ENCODE peak calls at places on chromosome 20, in four cellular contexts. One of them, this sample, is unnamed.

GRCh38 chr20:37670426-37670825 is 23.4 kb upstream of the CTNNBL1 start:
- DNase-seq in left ventricle myocardium inferior: no peak
- DNase-seq in GM20000: no peak
- DNase-seq in iPS-NIHi11: no peak
- DNase-seq in this sample: no peak

GRCh38 chr20:41362748-41363140 is 3.9 kb downstream of the EMILIN3 start:
- DNase-seq in iPS-NIHi11: no peak
- DNase-seq in GM20000: no peak
- DNase-seq in left ventricle myocardium inferior: no peak
- DNase-seq in this sample: no peak

GRCh38 chr20:4160761-4161305 is 145.5 kb upstream of the RNF24 start:
- DNase-seq in left ventricle myocardium inferior: no peak
- DNase-seq in iPS-NIHi11: peak; percentile 58
- DNase-seq in GM20000: no peak
- DNase-seq in this sample: peak; percentile 82

GRCh38 chr20:25360631-25361286 is 29.9 kb downstream of the ABHD12 start:
- DNase-seq in iPS-NIHi11: peak; percentile 33
- DNase-seq in GM20000: peak; percentile 32
- DNase-seq in left ventricle myocardium inferior: no peak
- DNase-seq in this sample: no peak

GRCh38 chr20:49325981-49326380 is 48.1 kb upstream of the ZNFX1 start:
- DNase-seq in GM20000: no peak
- DNase-seq in left ventricle myocardium inferior: no peak
- DNase-seq in iPS-NIHi11: no peak
- DNase-seq in this sample: no peak

GRCh38 chr20:63957004-63957689 is 931 bp upstream of the UCKL1 start:
- DNase-seq in GM20000: peak; percentile 78
- DNase-seq in left ventricle myocardium inferior: peak; percentile 65
- DNase-seq in iPS-NIHi11: peak; percentile 85
- DNase-seq in this sample: peak; percentile 84

GRCh38 chr20:62161347-62161746 is 17.8 kb downstream of the SS18L1 start:
- DNase-seq in GM20000: no peak
- DNase-seq in left ventricle myocardium inferior: no peak
- DNase-seq in iPS-NIHi11: no peak
- DNase-seq in this sample: no peak

GRCh38 chr20:53581444-53582311 is 12.0 kb downstream of the ZNF217 start:
- DNase-seq in GM20000: no peak
- DNase-seq in iPS-NIHi11: no peak
- DNase-seq in left ventricle myocardium inferior: no peak
- DNase-seq in this sample: no peak

GRCh38 chr20:11387189-11387754 is 530.4 kb upstream of the BTBD3 start:
- DNase-seq in left ventricle myocardium inferior: no peak
- DNase-seq in GM20000: no peak
- DNase-seq in iPS-NIHi11: no peak
- DNase-seq in this sample: no peak

GRCh38 chr20:51517839-51518238 is 24.7 kb downstream of the NFATC2 start:
- DNase-seq in iPS-NIHi11: no peak
- DNase-seq in GM20000: no peak
- DNase-seq in left ventricle myocardium inferior: no peak
- DNase-seq in this sample: no peak

GRCh38 chr20:60262967-60263603 is 304.9 kb downstream of the CDH26 start:
- DNase-seq in iPS-NIHi11: peak; percentile 82
- DNase-seq in GM20000: peak; percentile 54
- DNase-seq in left ventricle myocardium inferior: peak; percentile 22
- DNase-seq in this sample: no peak

GRCh38 chr20:56430471-56430870 is 18.4 kb downstream of the CASS4 start:
- DNase-seq in left ventricle myocardium inferior: no peak
- DNase-seq in iPS-NIHi11: no peak
- DNase-seq in GM20000: no peak
- DNase-seq in this sample: no peak

GRCh38 chr20:58127731-58128130 is 100.7 kb downstream of the ANKRD60 start:
- DNase-seq in iPS-NIHi11: no peak
- DNase-seq in GM20000: no peak
- DNase-seq in left ventricle myocardium inferior: no peak
- DNase-seq in this sample: no peak

GRCh38 chr20:9112541-9113515 is 43.9 kb downstream of the PLCB4 start:
- DNase-seq in left ventricle myocardium inferior: no peak
- DNase-seq in GM20000: no peak
- DNase-seq in iPS-NIHi11: peak; percentile 22
- DNase-seq in this sample: peak; percentile 34

GRCh38 chr20:57794600-57795346 is 85.0 kb upstream of the PMEPA1 start:
- DNase-seq in left ventricle myocardium inferior: no peak
- DNase-seq in GM20000: no peak
- DNase-seq in iPS-NIHi11: no peak
- DNase-seq in this sample: no peak

GRCh38 chr20:51528263-51529026 is 14.1 kb downstream of the NFATC2 start:
- DNase-seq in GM20000: no peak
- DNase-seq in left ventricle myocardium inferior: no peak
- DNase-seq in iPS-NIHi11: no peak
- DNase-seq in this sample: no peak

GRCh38 chr20:46722450-46722849 is 13.0 kb downstream of the SLC2A10 start:
- DNase-seq in iPS-NIHi11: no peak
- DNase-seq in left ventricle myocardium inferior: no peak
- DNase-seq in GM20000: no peak
- DNase-seq in this sample: no peak

GRCh38 chr20:45014671-45015415 is 48.5 kb downstream of the STK4 start:
- DNase-seq in iPS-NIHi11: no peak
- DNase-seq in left ventricle myocardium inferior: no peak
- DNase-seq in GM20000: no peak
- DNase-seq in this sample: peak; percentile 35

GRCh38 chr20:9270831-9271230 is 201.9 kb downstream of the PLCB4 start:
- DNase-seq in GM20000: no peak
- DNase-seq in iPS-NIHi11: no peak
- DNase-seq in left ventricle myocardium inferior: no peak
- DNase-seq in this sample: no peak

GRCh38 chr20:58145506-58146080 is 82.9 kb downstream of the ANKRD60 start:
- DNase-seq in GM20000: no peak
- DNase-seq in iPS-NIHi11: no peak
- DNase-seq in left ventricle myocardium inferior: no peak
- DNase-seq in this sample: no peak

GRCh38 chr20:34713194-34713943 is 9.2 kb downstream of the TP53INP2 start:
- DNase-seq in iPS-NIHi11: no peak
- DNase-seq in left ventricle myocardium inferior: no peak
- DNase-seq in GM20000: no peak
- DNase-seq in this sample: peak; percentile 76

GRCh38 chr20:62614961-62615680 is 27.2 kb upstream of the SLCO4A1 start:
- DNase-seq in iPS-NIHi11: no peak
- DNase-seq in left ventricle myocardium inferior: no peak
- DNase-seq in GM20000: no peak
- DNase-seq in this sample: no peak

This sample was measured in hepatocyte.